ENCODE peak calls at places on chromosomes 4 and X, in seven cellular contexts. T, O, J, K, V, S and R are unnamed samples.
A peak's percentile ranks its signal among the peaks of the same experiment; 100 is the strongest.

GRCh38 chr4:27684501-27685077 is 823.9 kb downstream of the STIM2 start:
- DNase-seq in T (peak; percentile 42), O (peak; percentile 56), J (peak; percentile 62), K (peak; percentile 79), V (peak; percentile 50), S (peak; percentile 35), R (no peak)

GRCh38 chrX:21708116-21708515 is 49.8 kb downstream of the SMPX start:
- DNase-seq in T (no peak), O (no peak), J (no peak), K (no peak), V (no peak), S (no peak), R (no peak)

GRCh38 chr4:147076179-147076578 is 130.5 kb upstream of the TTC29 start:
- DNase-seq in T (no peak), O (no peak), J (no peak), K (no peak), V (no peak), S (no peak), R (no peak)

GRCh38 chr4:11426003-11426402 is 2.7 kb downstream of the HS3ST1 start:
- DNase-seq in T (no peak), O (no peak), J (no peak), K (no peak), V (no peak), S (no peak), R (no peak)

GRCh38 chr4:101774807-101775206 is 15.7 kb upstream of the BANK1 start:
- DNase-seq in T (peak; percentile 23), O (no peak), J (no peak), K (no peak), V (peak; percentile 57), S (no peak), R (no peak)

GRCh38 chrX:13254076-13254785 is 65.6 kb downstream of the ATXN3L start:
- DNase-seq in T (peak; percentile 53), O (no peak), J (no peak), K (peak; percentile 12), V (peak; percentile 56), S (no peak), R (no peak)

GRCh38 chrX:101417981-101418841 is 10.2 kb downstream of the HNRNPH2 start:
- DNase-seq in T (no peak), O (peak; percentile 59), J (peak; percentile 74), K (peak; percentile 77), V (peak; percentile 55), S (no peak), R (no peak)

GRCh38 chr4:120839624-120839973 is 82.9 kb downstream of the PRDM5 start:
- DNase-seq in T (no peak), O (no peak), J (no peak), K (no peak), V (no peak), S (no peak), R (no peak)

GRCh38 chr4:87532109-87532508 is 2.9 kb upstream of the SPARCL1 start:
- DNase-seq in T (no peak), O (no peak), J (no peak), K (no peak), V (no peak), S (no peak), R (no peak)
- H3K23ac ChIP-seq in T (no peak overlapping the region), O (no peak overlapping the region), J (no peak overlapping the region), K (no peak overlapping the region), V (no peak overlapping the region), S (no peak overlapping the region), R (no peak overlapping the region)

GRCh38 chrX:47568656-47569295 is 7.8 kb downstream of the ARAF start:
- DNase-seq in T (no peak), O (no peak), J (peak; percentile 50), K (peak; percentile 67), V (no peak), S (no peak), R (peak; percentile 59)
- H3K23ac ChIP-seq in T (no peak overlapping the region), O (no peak overlapping the region), J (no peak overlapping the region), K (no peak overlapping the region), V (no peak overlapping the region), S (no peak overlapping the region), R (no peak overlapping the region)

DNA sequence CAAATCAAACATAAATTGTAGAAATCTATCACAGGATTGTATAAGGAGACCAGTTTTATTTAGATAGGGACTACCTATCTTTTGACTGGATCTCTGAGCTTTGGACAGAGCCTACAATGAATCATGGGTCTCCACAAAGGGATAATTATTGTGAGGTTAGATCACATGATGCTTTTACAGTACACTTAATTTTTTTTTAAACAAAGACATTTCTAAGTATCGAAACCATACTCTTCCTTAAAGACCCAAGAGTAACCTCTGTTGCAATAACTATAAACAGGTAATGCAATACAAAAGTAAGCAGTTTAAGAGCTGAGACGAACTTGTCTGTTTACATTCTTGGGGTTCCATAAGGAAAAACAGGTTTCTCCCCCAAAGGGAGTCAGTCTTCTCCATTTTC is 64.3 kb upstream of the GABRE start:
- DNase-seq in T (no peak), O (no peak), J (no peak), K (no peak), V (no peak), S (no peak), R (no peak)
- H3K23ac ChIP-seq in T (no peak overlapping the region), O (no peak overlapping the region), J (no peak overlapping the region), K (no peak overlapping the region), V (no peak overlapping the region), S (no peak overlapping the region), R (no peak overlapping the region)

GRCh38 chr4:14787894-14788293 is 214.4 kb upstream of the CPEB2 start:
- DNase-seq in T (peak; percentile 13), O (no peak), J (peak; percentile 58), K (peak; percentile 74), V (peak; percentile 45), S (no peak), R (no peak)
- H3K23ac ChIP-seq in T (no peak overlapping the region), O (no peak overlapping the region), J (no peak overlapping the region), K (no peak overlapping the region), V (no peak overlapping the region), S (no peak overlapping the region), R (no peak overlapping the region)

DNA sequence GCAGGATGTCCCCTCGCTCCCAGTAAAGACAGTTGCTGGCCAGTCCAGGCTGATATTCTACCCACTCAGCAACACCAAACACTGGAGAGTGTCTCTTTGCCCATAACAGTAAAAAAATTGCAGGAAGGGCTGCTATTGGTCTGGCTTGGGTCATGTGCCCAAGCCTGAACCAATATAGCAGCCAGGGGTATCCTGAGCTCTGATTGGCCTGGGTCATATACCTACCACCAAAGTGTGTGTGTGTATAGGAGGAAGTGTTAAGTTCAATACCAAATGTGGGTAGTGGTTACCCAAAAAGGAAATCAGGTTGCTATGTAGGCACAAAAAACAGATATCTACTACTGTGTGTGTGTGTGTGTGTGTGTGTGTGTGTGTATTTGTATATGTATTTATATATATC is 373.2 kb downstream of the BCOR start:
- DNase-seq in T (no peak), O (no peak), J (no peak), K (no peak), V (no peak), S (no peak), R (no peak)
- H3K23ac ChIP-seq in T (no peak overlapping the region), O (no peak overlapping the region), J (no peak overlapping the region), K (no peak overlapping the region), V (no peak overlapping the region), S (no peak overlapping the region), R (no peak overlapping the region)

GRCh38 chrX:9606971-9607370 is 142.1 kb downstream of the TBL1X start:
- DNase-seq in T (no peak), O (no peak), J (no peak), K (no peak), V (no peak), S (no peak), R (no peak)
- H3K23ac ChIP-seq in T (no peak overlapping the region), O (no peak overlapping the region), J (no peak overlapping the region), K (no peak overlapping the region), V (no peak overlapping the region), S (no peak overlapping the region), R (no peak overlapping the region)

DNA sequence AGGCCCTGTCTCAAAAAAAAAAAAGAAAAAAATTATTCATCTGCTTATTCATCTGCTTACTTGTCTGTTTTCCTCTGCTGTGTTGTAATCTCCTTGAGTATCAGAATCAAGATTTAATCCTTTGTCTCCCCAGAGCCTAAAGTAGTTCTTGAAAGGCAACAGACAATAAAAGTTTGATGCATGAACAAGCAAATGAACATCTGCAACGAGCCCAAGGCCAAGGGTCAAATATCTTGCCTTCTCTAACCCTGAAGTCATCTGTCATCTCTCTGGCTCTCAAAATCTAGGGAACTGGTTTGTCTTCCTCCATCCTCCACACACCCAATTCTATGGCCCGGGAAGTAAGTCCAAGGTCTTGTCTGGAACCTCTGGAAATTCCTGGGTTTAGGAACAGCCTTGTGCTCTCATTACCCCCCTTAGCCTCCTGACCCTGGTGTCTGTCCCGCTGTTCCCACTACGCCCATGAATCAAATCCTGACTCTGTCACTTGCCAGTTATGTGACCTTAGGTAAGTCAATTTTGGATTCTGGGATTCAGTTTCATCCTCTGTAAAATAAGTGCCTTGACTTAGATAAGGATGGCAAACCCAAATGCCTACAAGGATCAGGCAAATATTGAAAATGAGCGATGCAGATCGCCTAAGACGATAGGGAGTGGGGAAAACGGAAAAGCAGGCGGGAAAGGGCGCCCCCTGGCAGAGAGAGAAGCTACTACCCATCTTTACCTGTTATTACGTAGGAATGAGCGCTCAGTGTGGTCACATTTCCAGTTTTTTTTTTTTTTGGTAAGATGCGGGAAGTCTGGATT is 102.7 kb upstream of the DHX15 start:
- DNase-seq in T (no peak), O (peak; percentile 18), J (peak; percentile 66), K (peak; percentile 57), V (no peak), S (peak; percentile 80), R (no peak)
- H3K23ac ChIP-seq in T (no peak overlapping the region), O (no peak overlapping the region), J (no peak overlapping the region), K (no peak overlapping the region), V (no peak overlapping the region), S (no peak overlapping the region), R (no peak overlapping the region)

GRCh38 chr4:152348670-152349069 is 187.2 kb downstream of the FBXW7 start:
- DNase-seq in T (no peak), O (no peak), J (no peak), K (peak; percentile 60), V (peak; percentile 41), S (no peak), R (no peak)

GRCh38 chr4:152340818-152341217 is 195.1 kb downstream of the FBXW7 start:
- DNase-seq in T (no peak), O (no peak), J (no peak), K (no peak), V (no peak), S (no peak), R (no peak)

GRCh38 chr4:152346979-152347378 is 188.9 kb downstream of the FBXW7 start:
- DNase-seq in T (no peak), O (no peak), J (no peak), K (no peak), V (no peak), S (no peak), R (no peak)

GRCh38 chr4:152342293-152342692 is 193.6 kb downstream of the FBXW7 start:
- DNase-seq in T (peak; percentile 72), O (no peak), J (no peak), K (no peak), V (peak; percentile 44), S (no peak), R (no peak)

DNA sequence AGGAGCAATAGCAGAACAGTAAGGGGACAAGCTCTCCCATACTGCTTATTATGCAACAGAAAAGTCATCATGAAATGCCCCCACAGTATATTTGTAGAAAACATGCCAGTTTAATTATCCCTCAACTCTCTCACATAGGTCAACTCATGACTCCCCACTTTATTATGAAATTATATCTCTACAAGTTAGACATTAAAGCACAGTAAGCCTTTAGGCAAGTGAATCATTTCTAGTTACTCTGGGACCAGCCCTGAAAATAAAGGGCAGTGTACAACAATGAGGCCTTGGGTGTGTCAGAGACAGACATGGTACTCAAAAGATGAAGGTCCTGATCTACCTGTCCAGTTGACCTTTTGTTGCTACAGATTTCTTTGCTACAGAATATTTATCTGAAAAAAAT is 191.9 kb downstream of the FBXW7 start:
- DNase-seq in T (no peak), O (no peak), J (no peak), K (no peak), V (no peak), S (no peak), R (no peak)
- H3K23ac ChIP-seq in T (no peak overlapping the region), O (no peak overlapping the region), J (no peak overlapping the region), K (no peak overlapping the region), V (no peak overlapping the region), S (no peak overlapping the region), R (no peak overlapping the region)